ENCODE peak calls at places on chromosome 19, in eight cellular contexts. Q is GM23338, I is endothelial cell of umbilical vein, N is transverse colon, W is breast epithelium, B is SK-N-SH, C is HCT116, M is GM12878. F is an unnamed sample.

GRCh38 chr19:13117772-13118423 is at the start of gene NACC1:
- DNase-seq in Q (peak; percentile 94), I (peak; percentile 87), N (peak; percentile 91), W (peak; percentile 88), B (peak; percentile 99), C (peak; percentile 89), M (no peak), F (no peak)

GRCh38 chr19:43763473-43763939 is 8.7 kb upstream of the SMG9 start:
- DNase-seq in Q (no peak), I (peak; percentile 27), N (no peak), W (no peak), B (no peak), C (no peak), M (no peak), F (no peak)

GRCh38 chr19:12453495-12453894 is 12.7 kb upstream of the ZNF443 start:
- DNase-seq in Q (peak; percentile 32), I (no peak), N (peak; percentile 54), W (no peak), B (no peak), C (no peak), M (no peak), F (no peak)

GRCh38 chr19:49133621-49134454 is 14.5 kb downstream of the PPFIA3 start:
- DNase-seq in Q (peak; percentile 91), I (peak; percentile 54), N (peak; percentile 85), W (no peak), B (peak; percentile 78), C (no peak), M (no peak), F (no peak)

GRCh38 chr19:29714953-29715694 is at the start of gene C19orf12:
- DNase-seq in Q (peak; percentile 74), I (peak; percentile 25), N (peak; percentile 64), W (peak; percentile 64), B (peak; percentile 93), C (no peak), M (no peak), F (no peak)

GRCh38 chr19:51333836-51334460 is 8.0 kb downstream of the VSIG10L start:
- DNase-seq in Q (peak; percentile 65), I (no peak), N (no peak), W (no peak), B (peak; percentile 58), C (peak; percentile 27), M (no peak), F (no peak)

GRCh38 chr19:10744222-10744847 is 26.5 kb downstream of the DNM2 start:
- DNase-seq in Q (no peak), I (no peak), N (no peak), W (no peak), B (no peak), C (no peak), M (no peak), F (no peak)

GRCh38 chr19:993361-993830 is 6.8 kb upstream of the GRIN3B start:
- DNase-seq in Q (no peak), I (no peak), N (no peak), W (no peak), B (no peak), C (no peak), M (no peak), F (no peak)

GRCh38 chr19:12834976-12835757 is 788 bp upstream of the RTBDN start:
- DNase-seq in Q (peak; percentile 90), I (no peak), N (peak; percentile 35), W (no peak), B (peak; percentile 85), C (peak; percentile 69), M (no peak), F (no peak)

GRCh38 chr19:18494267-18494607 is 27.6 kb downstream of the ELL start:
- DNase-seq in Q (no peak), I (no peak), N (no peak), W (no peak), B (no peak), C (no peak), M (no peak), F (no peak)

GRCh38 chr19:18493440-18494266 is 28.2 kb downstream of the ELL start:
- DNase-seq in Q (no peak), I (no peak), N (no peak), W (no peak), B (no peak), C (no peak), M (no peak), F (no peak)

GRCh38 chr19:18496167-18496979 is 25.5 kb downstream of the ELL start:
- DNase-seq in Q (no peak), I (no peak), N (peak; percentile 73), W (no peak), B (no peak), C (no peak), M (no peak), F (no peak)

GRCh38 chr19:18496980-18497256 is 25.0 kb downstream of the ELL start:
- DNase-seq in Q (no peak), I (no peak), N (no peak), W (no peak), B (no peak), C (no peak), M (no peak), F (no peak)

DNA sequence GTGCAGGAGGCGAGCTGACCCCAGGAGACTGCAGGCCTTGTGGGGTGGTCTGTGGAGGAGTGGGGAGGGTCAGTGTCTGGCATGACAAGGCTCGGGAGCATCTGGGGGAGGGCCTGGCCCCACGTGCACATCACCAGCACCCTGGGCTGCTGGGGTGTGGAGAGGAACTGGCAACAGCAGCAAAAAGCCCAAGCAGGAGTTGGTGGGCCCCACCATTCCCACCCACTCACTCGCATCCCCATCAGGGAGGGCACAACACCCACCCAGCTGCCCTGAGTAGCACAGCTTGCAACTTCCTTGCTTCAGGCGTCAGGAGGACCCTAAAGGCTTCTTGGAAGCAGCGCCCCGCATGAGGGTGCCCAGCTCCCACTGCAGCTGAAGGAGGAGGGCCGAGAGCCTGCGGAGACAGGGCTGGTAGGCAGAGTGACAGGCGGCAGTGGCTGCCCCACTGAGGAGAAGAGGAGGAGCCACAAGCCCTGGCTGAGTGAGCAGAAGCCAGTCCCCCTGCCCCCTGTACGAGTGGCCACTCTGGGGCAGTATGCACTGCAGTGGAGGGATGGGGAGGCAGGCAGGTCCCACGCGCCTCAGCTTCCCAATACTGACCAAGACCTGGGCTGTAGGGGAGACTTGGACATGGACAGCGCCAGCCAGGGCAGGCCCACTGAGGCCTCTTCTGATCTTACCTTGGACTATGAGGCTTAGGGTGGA is 26.5 kb downstream of the ELL start:
- DNase-seq in Q (no peak), I (no peak), N (no peak), W (no peak), B (peak; percentile 51), C (no peak), M (no peak), F (no peak)
- H3K4me3 ChIP-seq in Q (no peak overlapping the region), I (no peak overlapping the region), N (no peak overlapping the region), W (no peak overlapping the region), B (no peak overlapping the region), C (no peak overlapping the region), M (no peak overlapping the region), F (no peak overlapping the region)

GRCh38 chr19:40758491-40758890 is 7.5 kb downstream of the SNRPA start:
- DNase-seq in Q (no peak), I (no peak), N (no peak), W (no peak), B (no peak), C (no peak), M (no peak), F (no peak)
- H3K36me3 ChIP-seq in Q (peaks cover 71% of the 10 kb centered on the region), I (peaks cover 51% of the 10 kb centered on the region), N (peaks cover 60% of the 10 kb centered on the region), W (peaks cover 21% of the 10 kb centered on the region), B (peaks cover 44% of the 10 kb centered on the region), C (peaks cover 67% of the 10 kb centered on the region), M (peaks cover 38% of the 10 kb centered on the region), F (peaks cover 91% of the 10 kb centered on the region)

DNA sequence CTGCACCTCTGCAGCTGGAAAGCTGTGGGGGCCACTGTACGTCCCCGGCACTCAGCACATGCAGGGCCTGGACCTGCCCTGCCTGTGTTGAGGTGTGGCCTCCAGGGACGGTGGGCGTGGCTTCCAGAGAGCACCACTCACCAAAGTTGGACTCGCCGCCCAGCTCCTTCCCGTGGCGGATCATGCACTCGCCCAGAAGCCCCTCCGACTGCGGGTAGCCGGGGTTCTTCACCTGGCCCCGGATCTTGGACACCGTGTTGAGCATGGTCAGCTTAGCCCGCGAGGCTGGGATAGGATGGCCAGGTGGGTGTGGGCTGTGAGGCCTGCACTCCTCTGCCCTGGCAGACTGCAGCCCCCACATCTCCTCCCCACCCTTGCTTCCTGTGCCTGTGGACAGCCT is 22.0 kb downstream of the MPND start:
- DNase-seq in Q (no peak), I (no peak), N (no peak), W (no peak), B (no peak), C (no peak), M (no peak), F (no peak)
- TF ChIP-seq POLR2AphosphoS5 in Q (peak; percentile 25), I (no peak), N (no peak), W (no peak), B (no peak), C (no peak), M (no peak), F (no peak)

DNA sequence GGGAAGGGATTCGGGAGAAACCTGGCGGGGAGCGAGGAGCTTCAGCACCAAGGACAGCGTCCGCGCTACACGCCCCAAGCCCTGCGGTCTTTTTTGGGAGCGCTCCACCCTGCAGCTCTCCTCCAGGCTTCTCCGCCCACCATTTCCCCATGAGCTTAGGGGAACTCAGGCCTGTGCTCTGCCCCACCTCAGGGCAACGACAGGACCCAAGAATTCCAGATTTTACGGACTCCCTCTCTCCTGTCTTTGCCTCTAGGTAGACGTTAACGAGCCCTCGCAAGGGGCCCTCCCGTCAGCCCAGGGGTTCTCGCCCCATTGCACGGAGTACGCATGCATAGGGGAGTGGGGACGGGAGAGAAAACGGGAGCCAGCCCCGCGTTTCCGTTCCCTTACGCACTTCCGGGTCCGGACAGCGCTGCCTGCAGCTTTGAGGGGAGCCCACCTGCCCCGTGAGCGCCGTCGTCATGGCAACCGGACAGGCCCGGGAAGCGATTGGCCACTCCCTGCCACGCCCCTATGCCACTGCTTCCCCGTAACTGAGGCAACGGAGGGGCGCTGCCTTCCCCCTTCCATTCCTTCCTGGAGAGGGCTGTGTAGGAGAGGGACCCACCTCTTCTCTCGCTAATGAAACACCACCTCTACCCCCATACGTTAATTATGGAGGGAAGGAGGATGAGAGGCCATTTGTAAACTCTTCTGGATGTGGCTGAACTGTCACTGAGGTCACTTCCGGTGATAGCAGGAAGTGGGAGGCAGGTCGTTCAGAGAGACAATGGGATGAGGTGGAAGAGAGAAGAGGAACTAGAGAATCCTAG is 20.8 kb downstream of the NOVA2 start:
- DNase-seq in Q (peak; percentile 98), I (no peak), N (peak; percentile 24), W (no peak), B (peak; percentile 55), C (no peak), M (no peak), F (no peak)
- H3K4me3 ChIP-seq in Q (peak overlapping the region; percentile 85), I (no peak overlapping the region), N (no peak overlapping the region), W (no peak overlapping the region), B (no peak overlapping the region), C (no peak overlapping the region), M (peak overlapping the region; percentile 25), F (peak overlapping the region; percentile 64)

GRCh38 chr19:16873603-16874002 is 15.2 kb upstream of the F2RL3 start:
- DNase-seq in Q (no peak), I (no peak), N (no peak), W (no peak), B (no peak), C (no peak), M (no peak), F (no peak)
- H3K36me3 ChIP-seq in Q (peaks cover 10% of the 10 kb centered on the region), I (peaks cover 38% of the 10 kb centered on the region), N (peaks cover 29% of the 10 kb centered on the region), W (peaks cover 21% of the 10 kb centered on the region), B (peaks cover 56% of the 10 kb centered on the region), C (peaks cover 5% of the 10 kb centered on the region), M (peaks cover 39% of the 10 kb centered on the region), F (peaks cover 21% of the 10 kb centered on the region)

DNA sequence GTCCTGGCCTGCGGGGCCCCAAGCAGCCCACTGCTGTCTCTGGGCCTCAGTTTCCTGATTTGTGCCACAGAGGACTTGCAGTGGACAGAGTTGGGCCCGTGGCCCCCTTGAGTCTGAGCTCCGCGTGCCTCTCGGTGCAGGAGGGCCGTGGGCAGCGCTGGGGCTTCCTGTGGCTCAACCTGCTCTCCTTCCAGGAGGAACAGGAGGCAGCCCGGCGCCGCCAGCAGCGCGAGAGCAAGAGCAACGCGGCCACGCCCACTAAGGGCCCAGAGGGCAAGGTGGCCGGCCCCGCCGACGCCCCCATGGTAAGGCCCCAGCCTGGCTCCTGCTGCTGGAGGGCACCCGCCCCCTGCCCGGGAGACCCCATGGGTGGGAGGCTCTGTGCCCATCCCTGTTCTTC is 25.9 kb downstream of the PLEKHJ1 start:
- DNase-seq in Q (no peak), I (no peak), N (no peak), W (no peak), B (no peak), C (no peak), M (no peak), F (no peak)
- TF ChIP-seq POLR2AphosphoS5 in Q (no peak), I (no peak), N (no peak), W (no peak), B (no peak), C (no peak), M (no peak), F (no peak)